ENCODE peak calls at places on chromosomes 3 and 15, in four cellular contexts. X is GM12878, T is HepG2, M is K562. U is an unnamed sample.

GRCh38 chr3:61688307-61688695 is 126.9 kb downstream of the PTPRG start:
- DNase-seq in M (no peak), X (no peak), T (no peak), U (no peak)

GRCh38 chr3:39935261-39935660 is 125.9 kb downstream of the MYRIP start:
- DNase-seq in T (no peak), M (no peak), X (no peak), U (no peak)

GRCh38 chr15:78950906-78951840 is 6.3 kb upstream of the CTSH start:
- DNase-seq in T (peak; percentile 61), X (no peak), M (no peak), U (peak; percentile 36)

GRCh38 chr15:101167791-101168462 is 83.9 kb downstream of the CHSY1 start:
- DNase-seq in T (peak; percentile 57), M (peak; percentile 96), X (no peak), U (no peak)

GRCh38 chr3:153789380-153789779 is 331.8 kb upstream of the ARHGEF26 start:
- DNase-seq in X (no peak), T (no peak), M (no peak), U (no peak)

GRCh38 chr15:38217788-38218609 is 34.6 kb upstream of the SPRED1 start:
- DNase-seq in X (no peak), M (no peak), T (no peak), U (no peak)

GRCh38 chr15:69939513-69940440 is 157.9 kb downstream of the TLE3 start:
- DNase-seq in M (no peak), X (no peak), T (no peak), U (no peak)

GRCh38 chr3:128369881-128370642 is 96.6 kb downstream of the DNAJB8 start:
- DNase-seq in X (no peak), M (no peak), T (no peak), U (no peak)

GRCh38 chr3:35184775-35185174 is 454.6 kb upstream of the ARPP21 start:
- DNase-seq in M (no peak), T (no peak), X (no peak), U (peak; percentile 23)

GRCh38 chr15:48285329-48286214 is 45.7 kb upstream of the DUT start:
- DNase-seq in T (peak; percentile 58), M (peak; percentile 56), X (peak; percentile 38), U (peak; percentile 71)

GRCh38 chr3:113166719-113167492 is 44.5 kb upstream of the BOC start:
- DNase-seq in X (no peak), T (no peak), M (no peak), U (no peak)

GRCh38 chr3:60475096-60475495 is 776.2 kb downstream of the FHIT start:
- DNase-seq in X (no peak), M (no peak), T (no peak), U (no peak)

GRCh38 chr15:39801641-39802309 is 19.1 kb upstream of the FSIP1 start:
- DNase-seq in X (no peak), T (peak; percentile 36), M (peak; percentile 51), U (peak; percentile 48)

GRCh38 chr3:191412764-191413163 is 48.2 kb upstream of the PYDC2 start:
- DNase-seq in X (no peak), M (no peak), T (no peak), U (no peak)

GRCh38 chr3:102353804-102354203 is 81.0 kb upstream of the ZPLD1 start:
- DNase-seq in X (no peak), M (no peak), T (no peak), U (no peak)

GRCh38 chr3:157920804-157921203 is 185.4 kb downstream of the SHOX2 start:
- DNase-seq in T (no peak), X (no peak), M (no peak), U (no peak)

GRCh38 chr3:43855674-43856299 is 165.0 kb downstream of the ABHD5 start:
- DNase-seq in M (peak; percentile 49), X (peak; percentile 3), T (peak; percentile 11), U (peak; percentile 75)

GRCh38 chr15:70201376-70201775 is 103.7 kb upstream of the TLE3 start:
- DNase-seq in M (no peak), X (no peak), T (no peak), U (no peak)

GRCh38 chr15:99425666-99426301 is 140.0 kb upstream of the MEF2A start:
- DNase-seq in X (no peak), T (no peak), M (no peak), U (no peak)

DNA sequence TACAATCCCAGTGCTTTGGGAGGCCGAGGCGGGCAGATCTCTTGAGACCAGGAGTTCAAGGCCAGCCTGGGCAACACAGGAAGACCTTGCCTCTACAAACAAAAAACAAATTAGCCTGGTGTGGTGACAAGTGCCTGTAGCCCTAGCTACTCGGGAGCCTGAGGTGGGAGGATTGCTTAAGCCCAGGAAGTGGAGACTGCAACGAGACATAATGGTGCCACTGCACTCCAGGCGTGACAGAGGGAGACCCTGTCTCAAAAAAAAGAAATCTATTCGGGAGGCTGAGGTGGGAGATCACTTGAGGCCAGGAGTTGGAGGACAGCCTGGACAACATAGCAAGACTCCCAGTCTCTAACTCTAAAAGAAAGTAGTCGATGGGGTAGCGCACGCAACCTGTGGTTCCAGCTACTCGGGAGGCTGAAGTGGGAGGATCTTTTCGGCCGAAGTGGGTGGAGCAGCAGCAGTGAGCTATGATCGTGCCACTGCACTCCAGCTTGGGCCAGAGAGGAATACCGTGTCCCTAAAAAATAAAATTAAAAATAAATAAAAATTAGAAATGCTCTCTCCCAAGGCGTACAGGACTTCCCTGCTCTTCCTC is 775 bp downstream of the C3orf33 start:
- DNase-seq in X (no peak), M (no peak), T (peak; percentile 75), U (peak; percentile 43)
- TF ChIP-seq POLR2AphosphoS2 in X (no peak), M (no peak), T (no peak), U (no peak)

GRCh38 chr15:41891946-41892345 is 1.9 kb downstream of the SPTBN5 start:
- DNase-seq in M (no peak), X (no peak), T (no peak), U (no peak)

GRCh38 chr15:41890050-41890690 is 3.7 kb downstream of the SPTBN5 start:
- DNase-seq in M (no peak), X (no peak), T (no peak), U (no peak)

GRCh38 chr15:41893422-41894250 is at the start of gene SPTBN5:
- DNase-seq in T (peak; percentile 21), M (no peak), X (no peak), U (no peak)

GRCh38 chr15:41892621-41893421 is 1.0 kb downstream of the SPTBN5 start:
- DNase-seq in M (no peak), T (no peak), X (no peak), U (no peak)

DNA sequence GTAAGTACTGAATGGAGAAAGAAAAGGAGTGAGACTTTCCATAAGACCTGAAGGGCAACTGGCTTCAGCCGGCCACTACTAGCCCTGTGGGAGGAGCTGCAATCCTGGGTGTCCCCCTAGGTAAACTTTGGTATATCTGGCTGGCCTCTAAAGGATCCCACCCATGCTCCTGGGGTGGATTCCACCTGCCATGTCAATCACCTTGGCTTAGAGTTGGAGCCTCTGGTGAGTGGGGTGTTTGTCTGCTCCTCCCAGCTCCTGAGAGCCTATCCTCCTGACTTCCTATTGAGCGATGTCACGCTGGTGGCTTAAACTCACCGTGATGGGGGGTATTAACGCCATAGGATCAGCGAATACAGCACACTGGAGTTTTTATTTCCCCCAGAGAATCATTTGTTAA is 2.6 kb downstream of the SPTBN5 start:
- DNase-seq in X (no peak), T (no peak), M (no peak), U (no peak)
- TF ChIP-seq MAX in X (no peak), T (no peak), M (no peak), U (no peak)

DNA sequence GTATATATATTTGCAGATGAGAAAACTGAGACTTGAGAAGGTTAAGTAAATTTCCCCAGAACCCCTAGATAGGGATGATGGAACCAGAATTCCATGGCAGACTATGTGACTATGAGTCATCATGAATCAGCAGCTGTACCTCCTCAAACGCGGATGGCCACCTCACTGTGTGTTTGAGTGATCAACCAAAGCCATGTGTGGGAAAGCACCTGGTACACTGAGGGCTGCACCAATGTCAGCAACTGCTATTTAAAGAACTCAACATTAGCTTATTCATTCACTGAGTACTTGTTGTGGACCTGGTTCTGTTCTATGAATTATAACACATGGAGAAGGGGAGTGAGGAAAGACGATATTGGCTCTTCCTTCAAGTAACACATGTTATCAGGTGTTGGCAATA is 377.0 kb downstream of the GAP43 start:
- DNase-seq in M (peak; percentile 67), X (peak; percentile 37), T (peak; percentile 20), U (peak; percentile 39)
- TF ChIP-seq POLR2AphosphoS2 in M (no peak), X (no peak), T (no peak), U (no peak)

GRCh38 chr15:65553691-65554090 is 23.4 kb downstream of the HACD3 start:
- DNase-seq in M (no peak), T (no peak), X (no peak), U (no peak)

GRCh38 chr15:65547841-65548240 is 17.6 kb downstream of the HACD3 start:
- DNase-seq in X (no peak), T (no peak), M (no peak), U (no peak)

GRCh38 chr15:65551183-65551582 is 20.9 kb downstream of the HACD3 start:
- DNase-seq in T (no peak), M (peak; percentile 74), X (no peak), U (no peak)

GRCh38 chr15:65556622-65557021 is 26.4 kb downstream of the HACD3 start:
- DNase-seq in T (no peak), M (no peak), X (no peak), U (no peak)

DNA sequence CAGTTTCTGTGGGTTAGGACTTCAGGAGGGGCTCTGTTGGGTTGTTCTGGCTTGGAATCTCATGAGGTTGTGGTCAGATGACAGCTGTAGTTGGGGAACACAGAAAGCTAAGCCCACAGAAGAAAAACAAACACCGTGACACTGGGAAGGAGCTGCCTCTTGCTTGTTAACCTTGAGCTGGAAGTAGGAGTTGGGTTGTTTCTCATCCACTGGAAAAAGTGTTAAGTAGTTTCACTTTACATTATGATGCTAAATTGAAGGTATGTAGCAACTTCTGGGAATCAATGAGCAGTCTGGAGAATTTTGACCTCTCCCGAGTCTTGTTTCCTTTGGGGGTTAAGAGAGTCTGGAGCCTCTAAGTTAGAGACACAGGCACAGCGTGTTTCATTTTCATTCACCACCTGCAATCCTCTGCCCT is 20.4 kb downstream of the HACD3 start:
- DNase-seq in T (no peak), M (peak; percentile 29), X (no peak), U (no peak)
- TF ChIP-seq MAX in T (no peak), M (no peak), X (no peak), U (no peak)

GRCh38 chr15:57950381-57950946 is 115.0 kb downstream of the ALDH1A2 start:
- DNase-seq in T (no peak), X (no peak), M (peak; percentile 26), U (no peak)
- TF ChIP-seq POLR2AphosphoS2 in T (no peak), X (no peak), M (peak; percentile 44), U (no peak)

GRCh38 chr3:42501681-42502428 is 588 bp upstream of the VIPR1 start:
- DNase-seq in M (peak; percentile 82), X (no peak), T (peak; percentile 22), U (no peak)
- TF ChIP-seq MAX in M (no peak), X (no peak), T (peak; percentile 8), U (no peak)

GRCh38 chr3:180011927-180012326 is 24.8 kb downstream of the PEX5L start:
- DNase-seq in X (no peak), M (no peak), T (no peak), U (no peak)
- TF ChIP-seq POLR2AphosphoS2 in X (no peak), M (no peak), T (no peak), U (no peak)

U was measured in A549.